ENCODE peak calls at places on chromosomes 16 and 17, in four cellular contexts. One of them, this sample, is unnamed.

GRCh38 chr17:72004476-72005331 is 116.1 kb upstream of the SOX9 start:
- DNase-seq in heart left ventricle: no peak
- DNase-seq in substantia nigra: no peak
- DNase-seq in right atrium auricular region: no peak
- DNase-seq in this sample: no peak

GRCh38 chr17:43468746-43469544 is 14.8 kb upstream of the DHX8 start:
- DNase-seq in substantia nigra: no peak
- DNase-seq in heart left ventricle: no peak
- DNase-seq in right atrium auricular region: no peak
- DNase-seq in this sample: no peak

GRCh38 chr17:82582709-82583108 is 63.2 kb downstream of the FOXK2 start:
- DNase-seq in heart left ventricle: no peak
- DNase-seq in substantia nigra: no peak
- DNase-seq in right atrium auricular region: no peak
- DNase-seq in this sample: no peak

GRCh38 chr17:67400193-67400592 is 23.1 kb downstream of the PITPNC1 start:
- DNase-seq in right atrium auricular region: no peak
- DNase-seq in heart left ventricle: no peak
- DNase-seq in substantia nigra: no peak
- DNase-seq in this sample: no peak

GRCh38 chr17:38815576-38816193 is 9.4 kb downstream of the CWC25 start:
- DNase-seq in right atrium auricular region: no peak
- DNase-seq in substantia nigra: no peak
- DNase-seq in heart left ventricle: no peak
- DNase-seq in this sample: no peak

GRCh38 chr16:72811188-72811720 is 236.7 kb downstream of the ZFHX3 start:
- DNase-seq in substantia nigra: no peak
- DNase-seq in heart left ventricle: no peak
- DNase-seq in right atrium auricular region: no peak
- DNase-seq in this sample: no peak

GRCh38 chr17:39239640-39240314 is 14.0 kb upstream of the STAC2 start:
- DNase-seq in heart left ventricle: no peak
- DNase-seq in substantia nigra: no peak
- DNase-seq in right atrium auricular region: no peak
- DNase-seq in this sample: peak

GRCh38 chr16:46887524-46887854 is 3.3 kb downstream of the GPT2 start:
- DNase-seq in heart left ventricle: no peak
- DNase-seq in right atrium auricular region: no peak
- DNase-seq in substantia nigra: no peak
- DNase-seq in this sample: no peak

GRCh38 chr17:50817142-50817751 is 18.1 kb upstream of the WFIKKN2 start:
- DNase-seq in heart left ventricle: peak
- DNase-seq in right atrium auricular region: no peak
- DNase-seq in substantia nigra: no peak
- DNase-seq in this sample: peak

GRCh38 chr16:1181715-1182671 is 29.1 kb downstream of the CACNA1H start:
- DNase-seq in heart left ventricle: peak
- DNase-seq in right atrium auricular region: peak
- DNase-seq in substantia nigra: no peak
- DNase-seq in this sample: peak

GRCh38 chr16:68227183-68227793 is 8.6 kb downstream of the ESRP2 start:
- DNase-seq in right atrium auricular region: peak
- DNase-seq in substantia nigra: no peak
- DNase-seq in heart left ventricle: no peak
- DNase-seq in this sample: no peak

GRCh38 chr16:78133919-78134318 is 34.5 kb downstream of the WWOX start:
- DNase-seq in substantia nigra: no peak
- DNase-seq in heart left ventricle: no peak
- DNase-seq in right atrium auricular region: no peak
- DNase-seq in this sample: no peak

GRCh38 chr17:36495076-36495578 is 8.6 kb downstream of the ZNHIT3 start:
- DNase-seq in substantia nigra: no peak
- DNase-seq in heart left ventricle: no peak
- DNase-seq in right atrium auricular region: no peak
- DNase-seq in this sample: no peak